ENCODE peak calls at places on chromosomes 6 and 20, in ten cellular contexts. W is stimulated activated CD8-positive, alpha-beta memory T cell treated with anti-CD3 and anti-CD28 coated beads, Interleukin-7, amount 100 ng/mL, for 1 hour; B is GM03348; G is retina; T is brain pericyte; Z is epithelial cell of esophagus; E is skeletal muscle cell; X is cardiac septum; N is islet precursor cell; R is A172. M is an unnamed sample.

GRCh38 chr20:47258745-47259695 is 97.5 kb downstream of the ZMYND8 start:
- DNase-seq in N (no peak), B (no peak), R (peak), E (no peak), G (no peak), Z (peak), X (peak), W (no peak), T (no peak), M (no peak)

GRCh38 chr6:28764014-28764723 is 159.6 kb downstream of the TRIM27 start:
- DNase-seq in W (no peak), B (no peak), G (no peak), Z (no peak), X (no peak), E (no peak), R (no peak), T (no peak), N (no peak), M (no peak)

GRCh38 chr6:157789861-157790260 is 33.2 kb upstream of the SNX9 start:
- DNase-seq in E (no peak), G (no peak), W (no peak), Z (no peak), B (no peak), T (no peak), X (no peak), R (no peak), N (peak), M (peak)

GRCh38 chr6:4008324-4009047 is 70.5 kb downstream of the FAM217A start:
- DNase-seq in W (no peak), T (no peak), E (peak), G (peak), X (no peak), B (peak), N (no peak), R (peak), Z (peak), M (peak)

GRCh38 chr6:125046107-125046925 is 84.1 kb downstream of the RNF217 start:
- DNase-seq in N (peak), E (no peak), X (no peak), R (no peak), Z (peak), G (no peak), T (no peak), B (no peak), W (no peak), M (peak)

GRCh38 chr6:449057-449430 is 57.5 kb downstream of the IRF4 start:
- DNase-seq in X (peak), T (no peak), Z (no peak), W (no peak), G (no peak), B (no peak), N (peak), E (no peak), R (no peak), M (no peak)

GRCh38 chr6:134464690-134465411 is 146.9 kb upstream of the SGK1 start:
- DNase-seq in B (peak), X (no peak), R (peak), G (no peak), E (peak), T (peak), N (peak), W (no peak), Z (peak), M (no peak)

GRCh38 chr6:143744593-143745151 is 66.9 kb downstream of the PHACTR2 start:
- DNase-seq in Z (peak), T (no peak), X (no peak), E (no peak), B (no peak), N (no peak), W (no peak), R (no peak), G (peak), M (no peak)

GRCh38 chr6:166757226-166758135 is 130.4 kb upstream of the RPS6KA2 start:
- DNase-seq in E (peak), B (peak), Z (peak), G (peak), R (peak), N (peak), X (no peak), T (no peak), W (no peak), M (no peak)

GRCh38 chr20:20603339-20603990 is 109.0 kb downstream of the RALGAPA2 start:
- DNase-seq in W (peak), R (no peak), Z (peak), G (no peak), E (no peak), T (no peak), B (no peak), N (no peak), X (no peak), M (peak)

GRCh38 chr20:59183751-59184150 is 20.1 kb downstream of the ZNF831 start:
- DNase-seq in W (no peak), Z (no peak), T (no peak), E (no peak), B (no peak), G (no peak), X (no peak), N (no peak), R (no peak), M (no peak)

GRCh38 chr6:19613678-19614077 is 223.5 kb upstream of the ID4 start:
- DNase-seq in X (no peak), E (no peak), G (no peak), T (no peak), R (no peak), Z (peak), B (no peak), N (no peak), W (no peak), M (no peak)

GRCh38 chr20:10432079-10432478 is 1.9 kb downstream of the MKKS start:
- DNase-seq in G (no peak), X (no peak), Z (no peak), E (no peak), N (no peak), R (no peak), T (no peak), W (no peak), B (no peak), M (no peak)

GRCh38 chr6:40410792-40411191 is 176.4 kb downstream of the LRFN2 start:
- DNase-seq in R (no peak), W (no peak), G (peak), Z (no peak), T (no peak), E (no peak), N (no peak), X (no peak), B (no peak), M (peak)

GRCh38 chr6:83511901-83512681 is at the start of gene PRSS35:
- DNase-seq in N (peak), W (no peak), G (peak), Z (peak), E (no peak), R (peak), B (peak), T (peak), X (no peak), M (peak)

GRCh38 chr20:56628873-56629463 is at the start of gene TFAP2C:
- DNase-seq in R (peak), W (no peak), G (peak), X (no peak), T (no peak), N (peak), B (peak), Z (peak), E (no peak), M (peak)